ENCODE peak calls at places on chromosome 10, in six cellular contexts. One of them, this sample, is unnamed.

GRCh38 chr10:112802411-112803060 is 147.5 kb upstream of the TCF7L2 start:
- DNase-seq in IMR-90: no peak
- DNase-seq in sigmoid colon: no peak
- DNase-seq in lower leg skin: no peak
- DNase-seq in suprapubic skin: no peak
- DNase-seq in GM12892: no peak
- DNase-seq in this sample: no peak

GRCh38 chr10:97713351-97713827 is at the start of gene MARVELD1:
- DNase-seq in sigmoid colon: peak; percentile 93
- DNase-seq in IMR-90: peak; percentile 77
- DNase-seq in suprapubic skin: peak; percentile 85
- DNase-seq in lower leg skin: peak; percentile 71
- DNase-seq in GM12892: peak; percentile 40
- DNase-seq in this sample: peak; percentile 89

GRCh38 chr10:71079761-71080380 is 132.5 kb upstream of the UNC5B start:
- DNase-seq in suprapubic skin: no peak
- DNase-seq in lower leg skin: no peak
- DNase-seq in IMR-90: no peak
- DNase-seq in GM12892: no peak
- DNase-seq in sigmoid colon: peak; percentile 32
- DNase-seq in this sample: no peak

GRCh38 chr10:123858039-123858740 is 33.4 kb downstream of the CPXM2 start:
- DNase-seq in suprapubic skin: no peak
- DNase-seq in lower leg skin: no peak
- DNase-seq in IMR-90: no peak
- DNase-seq in GM12892: no peak
- DNase-seq in sigmoid colon: peak; percentile 82
- DNase-seq in this sample: no peak

GRCh38 chr10:8404721-8405120 is 350.2 kb downstream of the GATA3 start:
- DNase-seq in GM12892: no peak
- DNase-seq in suprapubic skin: no peak
- DNase-seq in lower leg skin: no peak
- DNase-seq in sigmoid colon: no peak
- DNase-seq in IMR-90: no peak
- DNase-seq in this sample: no peak

GRCh38 chr10:5434017-5434753 is 21.8 kb downstream of the NET1 start:
- DNase-seq in suprapubic skin: no peak
- DNase-seq in sigmoid colon: no peak
- DNase-seq in IMR-90: peak; percentile 81
- DNase-seq in lower leg skin: no peak
- DNase-seq in GM12892: no peak
- DNase-seq in this sample: no peak

GRCh38 chr10:5930272-5930671 is 40.2 kb downstream of the FBH1 start:
- DNase-seq in lower leg skin: no peak
- DNase-seq in IMR-90: no peak
- DNase-seq in sigmoid colon: no peak
- DNase-seq in GM12892: no peak
- DNase-seq in suprapubic skin: no peak
- DNase-seq in this sample: no peak

GRCh38 chr10:131891929-131892816 is 8.6 kb upstream of the PPP2R2D start:
- DNase-seq in sigmoid colon: no peak
- DNase-seq in lower leg skin: no peak
- DNase-seq in IMR-90: no peak
- DNase-seq in GM12892: no peak
- DNase-seq in suprapubic skin: no peak
- DNase-seq in this sample: no peak

GRCh38 chr10:132389631-132390454 is 7.2 kb upstream of the PWWP2B start:
- DNase-seq in sigmoid colon: peak; percentile 69
- DNase-seq in lower leg skin: no peak
- DNase-seq in IMR-90: no peak
- DNase-seq in GM12892: no peak
- DNase-seq in suprapubic skin: peak; percentile 77
- DNase-seq in this sample: peak; percentile 28

GRCh38 chr10:102347236-102347828 is 48.2 kb upstream of the NFKB2 start:
- DNase-seq in lower leg skin: no peak
- DNase-seq in IMR-90: peak; percentile 38
- DNase-seq in suprapubic skin: no peak
- DNase-seq in sigmoid colon: peak; percentile 69
- DNase-seq in GM12892: no peak
- DNase-seq in this sample: peak; percentile 27

GRCh38 chr10:77531441-77532001 is 106.1 kb downstream of the KCNMA1 start:
- DNase-seq in GM12892: no peak
- DNase-seq in lower leg skin: peak; percentile 36
- DNase-seq in sigmoid colon: peak; percentile 82
- DNase-seq in IMR-90: peak; percentile 92
- DNase-seq in suprapubic skin: no peak
- DNase-seq in this sample: no peak

GRCh38 chr10:932589-932988 is 1.1 kb upstream of the LARP4B start:
- DNase-seq in suprapubic skin: no peak
- DNase-seq in lower leg skin: no peak
- DNase-seq in sigmoid colon: peak; percentile 70
- DNase-seq in GM12892: no peak
- DNase-seq in IMR-90: no peak
- DNase-seq in this sample: peak; percentile 18

DNA sequence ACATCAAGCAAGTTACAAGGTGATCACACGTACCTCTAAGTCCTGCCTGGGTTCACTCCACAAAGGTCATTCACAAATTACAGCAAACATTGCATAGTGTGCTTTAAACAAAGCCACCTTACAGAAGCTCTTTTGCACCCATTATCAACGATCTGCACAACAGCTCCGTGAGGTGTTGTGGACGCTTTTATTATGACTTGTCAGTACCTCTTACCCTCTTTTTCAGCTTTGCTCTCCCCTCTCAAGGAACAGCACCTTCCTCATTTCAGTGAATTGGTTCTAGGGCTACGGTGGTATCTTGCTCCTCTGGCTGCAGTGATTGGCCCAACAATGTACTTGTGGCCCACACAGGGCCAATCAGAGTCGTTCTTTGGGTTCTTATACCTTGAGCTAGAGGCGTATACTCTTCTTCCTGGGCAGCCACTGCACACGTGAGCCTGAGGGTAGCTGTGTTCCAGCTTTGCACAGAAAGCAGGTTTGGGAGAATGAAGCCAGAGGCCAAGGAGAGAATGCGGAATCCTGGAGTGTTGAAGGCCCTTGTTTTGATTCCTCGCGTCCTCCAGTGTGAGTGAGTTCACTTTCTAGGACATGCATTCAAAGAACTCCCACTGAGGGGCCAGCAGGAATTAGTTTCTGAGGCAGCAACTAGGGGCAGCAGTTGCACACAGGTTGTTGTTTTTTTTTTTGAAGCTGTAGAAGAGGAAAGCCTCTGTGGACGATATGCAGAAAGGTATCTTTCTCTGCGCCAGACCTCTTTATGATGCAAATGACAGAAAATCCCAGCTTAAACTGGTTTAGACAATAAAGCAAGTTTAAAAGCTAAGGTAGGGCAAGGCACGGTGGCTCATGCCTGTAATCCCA is 49.8 kb upstream of the PDZD8 start:
- DNase-seq in sigmoid colon: no peak
- DNase-seq in IMR-90: no peak
- DNase-seq in suprapubic skin: no peak
- DNase-seq in lower leg skin: no peak
- DNase-seq in GM12892: no peak
- DNase-seq in this sample: no peak
- TF ChIP-seq POLR2A in sigmoid colon: no peak
- TF ChIP-seq POLR2A in IMR-90: no peak
- TF ChIP-seq POLR2A in suprapubic skin: no peak
- TF ChIP-seq POLR2A in lower leg skin: no peak
- TF ChIP-seq POLR2A in GM12892: no peak
- TF ChIP-seq POLR2A in this sample: no peak

DNA sequence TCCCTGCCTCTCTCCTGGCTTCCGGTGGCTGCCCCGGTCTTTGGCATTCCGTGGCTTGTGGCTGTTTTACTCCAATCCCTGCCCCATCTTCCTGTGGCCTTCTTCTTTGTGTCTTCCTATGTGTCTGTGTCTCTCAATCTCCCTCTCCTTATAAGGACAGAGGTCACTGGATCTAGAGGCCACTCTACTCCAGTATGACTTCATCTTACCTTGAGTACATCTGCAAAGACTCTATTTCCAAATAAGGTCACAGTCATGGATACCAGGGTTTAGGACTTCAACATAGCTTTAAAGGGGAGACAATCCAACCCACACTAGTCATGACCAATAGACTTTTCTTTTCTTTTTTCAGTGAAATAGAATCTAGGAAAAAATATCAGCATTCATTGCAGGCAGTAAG is 153.3 kb upstream of the INSYN2A start:
- DNase-seq in IMR-90: peak; percentile 53
- DNase-seq in lower leg skin: no peak
- DNase-seq in GM12892: no peak
- DNase-seq in sigmoid colon: no peak
- DNase-seq in suprapubic skin: no peak
- DNase-seq in this sample: no peak
- TF ChIP-seq POLR2A in IMR-90: no peak
- TF ChIP-seq POLR2A in lower leg skin: no peak
- TF ChIP-seq POLR2A in GM12892: no peak
- TF ChIP-seq POLR2A in sigmoid colon: no peak
- TF ChIP-seq POLR2A in suprapubic skin: no peak
- TF ChIP-seq POLR2A in this sample: no peak

DNA sequence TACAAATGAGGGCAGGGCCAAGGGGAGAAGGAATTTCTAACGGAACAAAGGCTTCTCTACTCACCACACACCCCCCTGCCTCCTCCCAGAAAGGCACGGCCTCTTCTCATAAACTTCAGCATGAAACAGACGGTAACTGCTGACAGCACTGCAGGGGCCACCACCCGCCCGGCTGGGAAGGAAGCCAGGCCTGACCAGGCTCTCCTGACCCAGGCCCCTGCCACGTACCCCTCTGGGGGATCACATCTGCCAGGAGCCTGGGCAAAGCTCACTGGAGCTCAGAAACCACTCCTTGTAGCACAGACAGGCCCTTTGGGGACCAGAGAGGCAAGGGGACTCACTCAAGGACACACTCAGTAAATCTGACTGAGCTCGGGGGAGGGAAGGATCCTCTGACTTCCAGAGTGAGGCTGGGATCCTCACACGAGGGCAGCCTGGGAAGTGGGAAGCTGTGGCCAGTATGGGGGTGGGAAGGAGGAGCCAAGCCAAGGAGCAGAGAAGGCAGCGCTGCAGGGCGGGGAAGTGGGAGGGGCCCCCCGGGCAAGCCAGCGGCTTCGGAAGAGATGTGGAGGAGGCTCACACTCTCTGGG is 46.1 kb downstream of the ZCCHC24 start:
- DNase-seq in lower leg skin: peak; percentile 86
- DNase-seq in suprapubic skin: peak; percentile 91
- DNase-seq in sigmoid colon: peak; percentile 98
- DNase-seq in IMR-90: peak; percentile 95
- DNase-seq in GM12892: no peak
- DNase-seq in this sample: peak; percentile 94
- TF ChIP-seq POLR2A in lower leg skin: no peak
- TF ChIP-seq POLR2A in suprapubic skin: peak; percentile 5
- TF ChIP-seq POLR2A in sigmoid colon: no peak
- TF ChIP-seq POLR2A in IMR-90: peak; percentile 85
- TF ChIP-seq POLR2A in GM12892: no peak
- TF ChIP-seq POLR2A in this sample: peak; percentile 28

DNA sequence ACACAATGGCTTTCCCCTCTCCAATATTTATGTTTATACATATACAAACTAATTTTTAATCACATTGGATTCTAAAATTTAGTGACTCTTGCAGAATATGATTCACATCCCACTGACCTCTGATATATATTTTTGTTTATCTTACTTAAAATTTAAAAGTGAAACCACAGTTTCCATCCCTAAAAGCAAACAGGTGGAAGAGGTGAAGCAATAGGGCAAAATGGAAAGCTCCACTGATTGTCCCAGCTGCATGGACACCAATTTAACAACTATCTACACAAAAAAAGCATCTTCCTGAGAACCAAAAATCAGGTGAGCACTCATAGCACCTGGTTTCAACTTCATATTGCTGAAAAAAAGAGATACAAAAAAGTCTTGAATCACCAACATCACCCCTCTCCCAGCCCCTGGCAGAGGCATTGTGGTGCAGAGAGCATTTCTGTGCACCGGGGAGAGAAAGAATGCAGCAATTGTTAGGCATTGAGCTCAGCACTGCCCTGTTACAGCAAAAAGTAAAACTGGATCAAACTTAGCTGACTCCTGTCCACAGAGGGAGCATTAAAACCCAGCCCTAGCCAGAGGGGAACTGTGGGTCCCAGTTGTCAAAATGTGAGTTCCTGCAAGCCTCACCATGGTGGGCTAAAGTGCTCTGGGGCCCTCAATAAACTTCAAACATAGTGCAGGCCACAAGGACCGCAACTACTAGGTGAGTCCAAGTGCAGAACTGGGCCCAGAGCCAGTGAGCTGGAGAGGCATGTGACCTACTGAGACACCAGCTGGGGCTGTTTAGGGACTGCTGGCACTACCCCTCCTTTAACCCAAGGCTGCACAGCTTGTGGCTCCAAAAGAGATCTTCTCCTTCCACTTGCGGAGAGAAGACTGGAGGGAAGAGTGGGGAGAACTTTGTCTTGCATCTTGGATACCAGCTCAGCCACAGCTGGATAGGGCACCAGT is 92.1 kb downstream of the SIRT1 start:
- DNase-seq in GM12892: no peak
- DNase-seq in lower leg skin: no peak
- DNase-seq in suprapubic skin: no peak
- DNase-seq in sigmoid colon: peak; percentile 65
- DNase-seq in IMR-90: peak; percentile 19
- DNase-seq in this sample: no peak
- TF ChIP-seq POLR2A in GM12892: no peak
- TF ChIP-seq POLR2A in lower leg skin: no peak
- TF ChIP-seq POLR2A in suprapubic skin: no peak
- TF ChIP-seq POLR2A in sigmoid colon: no peak
- TF ChIP-seq POLR2A in IMR-90: no peak
- TF ChIP-seq POLR2A in this sample: no peak

GRCh38 chr10:117544729-117545140 is 2.2 kb downstream of the EMX2 start:
- DNase-seq in suprapubic skin: peak; percentile 80
- DNase-seq in lower leg skin: peak; percentile 20
- DNase-seq in GM12892: no peak
- DNase-seq in IMR-90: no peak
- DNase-seq in sigmoid colon: no peak
- DNase-seq in this sample: no peak

GRCh38 chr10:117543999-117544728 is 1.6 kb downstream of the EMX2 start:
- DNase-seq in lower leg skin: no peak
- DNase-seq in IMR-90: no peak
- DNase-seq in suprapubic skin: peak; percentile 69
- DNase-seq in sigmoid colon: no peak
- DNase-seq in GM12892: no peak
- DNase-seq in this sample: no peak

GRCh38 chr10:117541909-117542705 is 439 bp upstream of the EMX2 start:
- DNase-seq in IMR-90: peak; percentile 2
- DNase-seq in suprapubic skin: peak; percentile 88
- DNase-seq in lower leg skin: peak; percentile 88
- DNase-seq in sigmoid colon: no peak
- DNase-seq in GM12892: no peak
- DNase-seq in this sample: peak; percentile 96

GRCh38 chr10:117542706-117543244 is at the start of gene EMX2:
- DNase-seq in sigmoid colon: no peak
- DNase-seq in GM12892: no peak
- DNase-seq in suprapubic skin: no peak
- DNase-seq in lower leg skin: no peak
- DNase-seq in IMR-90: no peak
- DNase-seq in this sample: no peak

GRCh38 chr10:117543245-117543998 is 876 bp downstream of the EMX2 start:
- DNase-seq in GM12892: no peak
- DNase-seq in lower leg skin: peak; percentile 29
- DNase-seq in sigmoid colon: no peak
- DNase-seq in IMR-90: no peak
- DNase-seq in suprapubic skin: peak; percentile 81
- DNase-seq in this sample: peak; percentile 39
- TF ChIP-seq POLR2A in GM12892: no peak
- TF ChIP-seq POLR2A in lower leg skin: no peak
- TF ChIP-seq POLR2A in sigmoid colon: no peak
- TF ChIP-seq POLR2A in IMR-90: no peak
- TF ChIP-seq POLR2A in suprapubic skin: no peak
- TF ChIP-seq POLR2A in this sample: no peak